ENCODE peak calls at places on chromosome 9, in five cellular contexts. One of them, this sample, is unnamed. For H3K4me1 and H3K36me3, the result is how much of the 10 kb centered on the place peaks cover.

GRCh38 chr9:91178281-91179236 is 183.2 kb downstream of the AUH start:
- DNase-seq in left ventricle myocardium inferior: no peak
- DNase-seq in body of pancreas: no peak
- DNase-seq in Peyer's patch: no peak
- DNase-seq in cardiac muscle cell: no peak
- DNase-seq in this sample: no peak

GRCh38 chr9:33151007-33151557 is 16.1 kb downstream of the B4GALT1 start:
- DNase-seq in cardiac muscle cell: peak
- DNase-seq in left ventricle myocardium inferior: peak
- DNase-seq in Peyer's patch: no peak
- DNase-seq in body of pancreas: peak
- DNase-seq in this sample: no peak

GRCh38 chr9:382383-382782 is 167.7 kb downstream of the DOCK8 start:
- DNase-seq in body of pancreas: no peak
- DNase-seq in left ventricle myocardium inferior: no peak
- DNase-seq in Peyer's patch: no peak
- DNase-seq in cardiac muscle cell: no peak
- DNase-seq in this sample: no peak

GRCh38 chr9:22469928-22470544 is 23.4 kb downstream of the DMRTA1 start:
- DNase-seq in Peyer's patch: no peak
- DNase-seq in body of pancreas: no peak
- DNase-seq in cardiac muscle cell: peak
- DNase-seq in left ventricle myocardium inferior: no peak
- DNase-seq in this sample: no peak

GRCh38 chr9:89234636-89235035 is 56.0 kb upstream of the SHC3 start:
- DNase-seq in body of pancreas: no peak
- DNase-seq in Peyer's patch: no peak
- DNase-seq in left ventricle myocardium inferior: no peak
- DNase-seq in cardiac muscle cell: peak
- DNase-seq in this sample: no peak

GRCh38 chr9:128733256-128733655 is 9.3 kb upstream of the ZDHHC12 start:
- DNase-seq in Peyer's patch: peak
- DNase-seq in left ventricle myocardium inferior: peak
- DNase-seq in body of pancreas: peak
- DNase-seq in cardiac muscle cell: peak
- DNase-seq in this sample: no peak

GRCh38 chr9:30628915-30629564 is 1755.4 kb upstream of the ACO1 start:
- DNase-seq in cardiac muscle cell: no peak
- DNase-seq in body of pancreas: no peak
- DNase-seq in left ventricle myocardium inferior: no peak
- DNase-seq in Peyer's patch: no peak
- DNase-seq in this sample: no peak

GRCh38 chr9:23855885-23856284 is 29.8 kb upstream of the ELAVL2 start:
- DNase-seq in left ventricle myocardium inferior: no peak
- DNase-seq in body of pancreas: no peak
- DNase-seq in cardiac muscle cell: no peak
- DNase-seq in Peyer's patch: no peak
- DNase-seq in this sample: no peak

GRCh38 chr9:129586647-129587046 is 34.3 kb downstream of the C9orf50 start:
- DNase-seq in cardiac muscle cell: no peak
- DNase-seq in Peyer's patch: no peak
- DNase-seq in left ventricle myocardium inferior: no peak
- DNase-seq in body of pancreas: no peak
- DNase-seq in this sample: no peak

GRCh38 chr9:83596899-83597504 is 25.9 kb upstream of the IDNK start:
- DNase-seq in left ventricle myocardium inferior: no peak
- DNase-seq in cardiac muscle cell: peak
- DNase-seq in Peyer's patch: no peak
- DNase-seq in body of pancreas: peak
- DNase-seq in this sample: peak

GRCh38 chr9:129609486-129610192 is 11.3 kb downstream of the C9orf50 start:
- DNase-seq in left ventricle myocardium inferior: peak
- DNase-seq in cardiac muscle cell: no peak
- DNase-seq in body of pancreas: peak
- DNase-seq in Peyer's patch: peak
- DNase-seq in this sample: peak

GRCh38 chr9:123085916-123086315 is 52.4 kb downstream of the GPR21 start:
- DNase-seq in left ventricle myocardium inferior: no peak
- DNase-seq in Peyer's patch: no peak
- DNase-seq in body of pancreas: no peak
- DNase-seq in cardiac muscle cell: no peak
- DNase-seq in this sample: no peak

GRCh38 chr9:116951588-116952433 is 264.7 kb downstream of the TRIM32 start:
- DNase-seq in Peyer's patch: no peak
- DNase-seq in left ventricle myocardium inferior: no peak
- DNase-seq in body of pancreas: no peak
- DNase-seq in cardiac muscle cell: no peak
- DNase-seq in this sample: no peak

GRCh38 chr9:33931326-33931725 is 114.4 kb downstream of the UBE2R2 start:
- DNase-seq in body of pancreas: no peak
- DNase-seq in cardiac muscle cell: no peak
- DNase-seq in left ventricle myocardium inferior: no peak
- DNase-seq in Peyer's patch: no peak
- DNase-seq in this sample: no peak

GRCh38 chr9:4489562-4489918 is 728 bp upstream of the SLC1A1 start:
- DNase-seq in Peyer's patch: no peak
- DNase-seq in body of pancreas: peak
- DNase-seq in left ventricle myocardium inferior: no peak
- DNase-seq in cardiac muscle cell: peak
- DNase-seq in this sample: no peak

GRCh38 chr9:31236344-31236743 is 1148.1 kb upstream of the ACO1 start:
- DNase-seq in Peyer's patch: no peak
- DNase-seq in body of pancreas: no peak
- DNase-seq in left ventricle myocardium inferior: no peak
- DNase-seq in cardiac muscle cell: no peak
- DNase-seq in this sample: no peak

GRCh38 chr9:85717220-85717619 is 24.5 kb downstream of the AGTPBP1 start:
- DNase-seq in cardiac muscle cell: no peak
- DNase-seq in Peyer's patch: no peak
- DNase-seq in body of pancreas: no peak
- DNase-seq in left ventricle myocardium inferior: no peak
- DNase-seq in this sample: no peak
- H3K27ac ChIP-seq in cardiac muscle cell: no peak
- H3K27ac ChIP-seq in Peyer's patch: no peak
- H3K27ac ChIP-seq in body of pancreas: no peak
- H3K27ac ChIP-seq in left ventricle myocardium inferior: no peak
- H3K27ac ChIP-seq in this sample: no peak

GRCh38 chr9:106896695-106897094 is 33.7 kb downstream of the ZNF462 start:
- DNase-seq in cardiac muscle cell: no peak
- DNase-seq in body of pancreas: no peak
- DNase-seq in left ventricle myocardium inferior: no peak
- DNase-seq in Peyer's patch: no peak
- DNase-seq in this sample: no peak
- H3K4me1 ChIP-seq in cardiac muscle cell: under half
- H3K4me1 ChIP-seq in body of pancreas: under half
- H3K4me1 ChIP-seq in left ventricle myocardium inferior: under half
- H3K4me1 ChIP-seq in Peyer's patch: under half
- H3K4me1 ChIP-seq in this sample: under half

GRCh38 chr9:131178895-131179294 is 53.5 kb downstream of the NUP214 start:
- DNase-seq in cardiac muscle cell: no peak
- DNase-seq in left ventricle myocardium inferior: no peak
- DNase-seq in Peyer's patch: no peak
- DNase-seq in body of pancreas: no peak
- DNase-seq in this sample: no peak

GRCh38 chr9:131181091-131181681 is 55.8 kb downstream of the NUP214 start:
- DNase-seq in left ventricle myocardium inferior: no peak
- DNase-seq in cardiac muscle cell: peak
- DNase-seq in Peyer's patch: no peak
- DNase-seq in body of pancreas: no peak
- DNase-seq in this sample: no peak

GRCh38 chr9:131180454-131180853 is 55.1 kb downstream of the NUP214 start:
- DNase-seq in left ventricle myocardium inferior: no peak
- DNase-seq in cardiac muscle cell: no peak
- DNase-seq in body of pancreas: no peak
- DNase-seq in Peyer's patch: no peak
- DNase-seq in this sample: no peak

GRCh38 chr9:131178382-131178781 is 53.0 kb downstream of the NUP214 start:
- DNase-seq in left ventricle myocardium inferior: peak
- DNase-seq in body of pancreas: peak
- DNase-seq in cardiac muscle cell: peak
- DNase-seq in Peyer's patch: peak
- DNase-seq in this sample: peak

GRCh38 chr9:131179561-131180219 is 54.3 kb downstream of the NUP214 start:
- DNase-seq in body of pancreas: no peak
- DNase-seq in left ventricle myocardium inferior: no peak
- DNase-seq in cardiac muscle cell: no peak
- DNase-seq in Peyer's patch: no peak
- DNase-seq in this sample: no peak
- H3K36me3 ChIP-seq in body of pancreas: under half
- H3K36me3 ChIP-seq in left ventricle myocardium inferior: half or more
- H3K36me3 ChIP-seq in cardiac muscle cell: under half
- H3K36me3 ChIP-seq in Peyer's patch: under half
- H3K36me3 ChIP-seq in this sample: under half

DNA sequence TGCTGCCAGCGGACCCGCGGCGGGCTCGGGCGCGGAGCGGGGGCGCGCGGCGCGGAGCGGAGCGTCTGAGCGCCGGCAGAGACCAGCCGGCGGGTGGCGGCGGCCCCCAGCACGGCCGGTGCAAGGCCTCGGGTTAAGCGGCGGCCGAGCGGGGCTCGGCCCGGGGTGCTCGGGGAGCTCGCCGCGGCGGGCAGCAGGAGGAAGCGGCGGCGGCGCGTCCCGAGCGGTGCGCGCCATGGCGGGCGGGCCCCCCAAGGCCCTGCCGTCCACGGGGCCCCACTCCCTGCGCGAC is 153 bp downstream of the SNX30 start:
- DNase-seq in body of pancreas: no peak
- DNase-seq in Peyer's patch: peak
- DNase-seq in left ventricle myocardium inferior: no peak
- DNase-seq in cardiac muscle cell: no peak
- DNase-seq in this sample: no peak
- H3K27ac ChIP-seq in body of pancreas: peak
- H3K27ac ChIP-seq in Peyer's patch: peak
- H3K27ac ChIP-seq in left ventricle myocardium inferior: peak
- H3K27ac ChIP-seq in cardiac muscle cell: peak
- H3K27ac ChIP-seq in this sample: peak